ENCODE peak calls at places on chromosomes 3 and 15, in six cellular contexts. One of them, this sample, is unnamed.

GRCh38 chr3:119555309-119555735 is 4.1 kb downstream of the CD80 start:
- DNase-seq in heart left ventricle: peak; percentile 24
- DNase-seq in uterus: no peak
- DNase-seq in EL: no peak
- DNase-seq in Peyer's patch: no peak
- DNase-seq in AG20443: no peak
- DNase-seq in this sample: peak; percentile 31

GRCh38 chr3:113194747-113195400 is 16.5 kb upstream of the BOC start:
- DNase-seq in EL: no peak
- DNase-seq in AG20443: no peak
- DNase-seq in heart left ventricle: no peak
- DNase-seq in uterus: no peak
- DNase-seq in Peyer's patch: no peak
- DNase-seq in this sample: no peak

GRCh38 chr3:194952882-194953281 is 267.2 kb downstream of the FAM43A start:
- DNase-seq in uterus: no peak
- DNase-seq in heart left ventricle: peak; percentile 26
- DNase-seq in Peyer's patch: no peak
- DNase-seq in AG20443: no peak
- DNase-seq in EL: no peak
- DNase-seq in this sample: peak; percentile 21

GRCh38 chr15:63145426-63145825 is 11.9 kb downstream of the RPS27L start:
- DNase-seq in uterus: no peak
- DNase-seq in Peyer's patch: no peak
- DNase-seq in EL: no peak
- DNase-seq in AG20443: no peak
- DNase-seq in heart left ventricle: no peak
- DNase-seq in this sample: no peak

GRCh38 chr3:72380193-72380592 is 468.1 kb downstream of the SHQ1 start:
- DNase-seq in Peyer's patch: no peak
- DNase-seq in EL: peak; percentile 53
- DNase-seq in AG20443: peak; percentile 80
- DNase-seq in uterus: no peak
- DNase-seq in heart left ventricle: no peak
- DNase-seq in this sample: peak; percentile 24

GRCh38 chr3:72187131-72187530 is 402.2 kb upstream of the PROK2 start:
- DNase-seq in uterus: no peak
- DNase-seq in EL: no peak
- DNase-seq in heart left ventricle: no peak
- DNase-seq in AG20443: no peak
- DNase-seq in Peyer's patch: no peak
- DNase-seq in this sample: no peak

GRCh38 chr3:24830230-24831152 is 335.8 kb upstream of the THRB start:
- DNase-seq in EL: no peak
- DNase-seq in AG20443: peak; percentile 13
- DNase-seq in heart left ventricle: no peak
- DNase-seq in uterus: no peak
- DNase-seq in Peyer's patch: no peak
- DNase-seq in this sample: no peak

GRCh38 chr3:171842864-171843511 is at the start of gene TMEM212:
- DNase-seq in heart left ventricle: no peak
- DNase-seq in Peyer's patch: no peak
- DNase-seq in uterus: no peak
- DNase-seq in AG20443: peak; percentile 31
- DNase-seq in EL: peak; percentile 30
- DNase-seq in this sample: peak; percentile 85

GRCh38 chr3:177589921-177590336 is 392.6 kb upstream of the TBL1XR1 start:
- DNase-seq in Peyer's patch: no peak
- DNase-seq in uterus: no peak
- DNase-seq in AG20443: peak; percentile 76
- DNase-seq in heart left ventricle: no peak
- DNase-seq in EL: peak; percentile 67
- DNase-seq in this sample: peak; percentile 72

GRCh38 chr15:58951388-58952060 is 18.0 kb upstream of the SLTM start:
- DNase-seq in heart left ventricle: no peak
- DNase-seq in uterus: no peak
- DNase-seq in Peyer's patch: no peak
- DNase-seq in EL: peak; percentile 33
- DNase-seq in AG20443: peak; percentile 62
- DNase-seq in this sample: peak; percentile 85

GRCh38 chr3:101936419-101937331 is 87.4 kb downstream of the NFKBIZ start:
- DNase-seq in EL: peak; percentile 83
- DNase-seq in Peyer's patch: no peak
- DNase-seq in uterus: no peak
- DNase-seq in AG20443: peak; percentile 80
- DNase-seq in heart left ventricle: no peak
- DNase-seq in this sample: peak; percentile 45

GRCh38 chr15:92848852-92849598 is 51.1 kb upstream of the CHD2 start:
- DNase-seq in Peyer's patch: peak; percentile 66
- DNase-seq in uterus: no peak
- DNase-seq in AG20443: no peak
- DNase-seq in heart left ventricle: no peak
- DNase-seq in EL: peak; percentile 72
- DNase-seq in this sample: no peak

GRCh38 chr15:56295433-56295832 is 51.8 kb upstream of the RFX7 start:
- DNase-seq in EL: no peak
- DNase-seq in heart left ventricle: no peak
- DNase-seq in uterus: no peak
- DNase-seq in AG20443: no peak
- DNase-seq in Peyer's patch: no peak
- DNase-seq in this sample: no peak

GRCh38 chr3:27219127-27219860 is 149.9 kb downstream of the NEK10 start:
- DNase-seq in Peyer's patch: no peak
- DNase-seq in EL: peak; percentile 35
- DNase-seq in AG20443: no peak
- DNase-seq in heart left ventricle: no peak
- DNase-seq in uterus: no peak
- DNase-seq in this sample: peak; percentile 12

GRCh38 chr3:13500133-13500885 is 20.2 kb downstream of the HDAC11 start:
- DNase-seq in EL: peak; percentile 37
- DNase-seq in heart left ventricle: no peak
- DNase-seq in uterus: no peak
- DNase-seq in AG20443: peak; percentile 67
- DNase-seq in Peyer's patch: no peak
- DNase-seq in this sample: no peak

GRCh38 chr15:94105760-94106159 is 125.6 kb upstream of the MCTP2 start:
- DNase-seq in EL: no peak
- DNase-seq in heart left ventricle: no peak
- DNase-seq in Peyer's patch: no peak
- DNase-seq in uterus: no peak
- DNase-seq in AG20443: no peak
- DNase-seq in this sample: no peak

GRCh38 chr3:52004158-52004787 is 8.6 kb upstream of the RPL29 start:
- DNase-seq in Peyer's patch: no peak
- DNase-seq in AG20443: peak; percentile 45
- DNase-seq in heart left ventricle: peak; percentile 68
- DNase-seq in EL: peak; percentile 41
- DNase-seq in uterus: no peak
- DNase-seq in this sample: peak; percentile 20

GRCh38 chr3:190968616-190969015 is 106.1 kb upstream of the GMNC start:
- DNase-seq in Peyer's patch: no peak
- DNase-seq in EL: no peak
- DNase-seq in heart left ventricle: no peak
- DNase-seq in AG20443: no peak
- DNase-seq in uterus: no peak
- DNase-seq in this sample: no peak